ENCODE peak calls at places on chromosome 17, in five cellular contexts. One of them, this sample, is unnamed.

GRCh38 chr17:38920374-38921291 is 4.8 kb upstream of the LASP1NB start:
- DNase-seq in T-helper 1 cell: no peak
- DNase-seq in IMR-90: no peak
- DNase-seq in GDM1: no peak
- DNase-seq in foreskin fibroblast: no peak
- DNase-seq in this sample: no peak

GRCh38 chr17:40596261-40596919 is 31.1 kb upstream of the CCR7 start:
- DNase-seq in T-helper 1 cell: no peak
- DNase-seq in IMR-90: peak; percentile 10
- DNase-seq in GDM1: peak; percentile 27
- DNase-seq in foreskin fibroblast: no peak
- DNase-seq in this sample: peak; percentile 9

GRCh38 chr17:42179335-42179734 is 1.6 kb downstream of the KCNH4 start:
- DNase-seq in T-helper 1 cell: no peak
- DNase-seq in IMR-90: no peak
- DNase-seq in GDM1: no peak
- DNase-seq in foreskin fibroblast: no peak
- DNase-seq in this sample: no peak

GRCh38 chr17:35947156-35947585 is 3.7 kb upstream of the LYZL6 start:
- DNase-seq in T-helper 1 cell: peak; percentile 26
- DNase-seq in IMR-90: peak; percentile 21
- DNase-seq in GDM1: peak; percentile 40
- DNase-seq in foreskin fibroblast: peak; percentile 53
- DNase-seq in this sample: peak; percentile 52

GRCh38 chr17:63758428-63758827 is 15.0 kb downstream of the CCDC47 start:
- DNase-seq in T-helper 1 cell: no peak
- DNase-seq in IMR-90: no peak
- DNase-seq in GDM1: no peak
- DNase-seq in foreskin fibroblast: no peak
- DNase-seq in this sample: no peak

GRCh38 chr17:3003401-3004149 is 59.8 kb downstream of the OR1D5 start:
- DNase-seq in T-helper 1 cell: no peak
- DNase-seq in IMR-90: no peak
- DNase-seq in GDM1: no peak
- DNase-seq in foreskin fibroblast: no peak
- DNase-seq in this sample: no peak

GRCh38 chr17:37147301-37147812 is 198.6 kb downstream of the AATF start:
- DNase-seq in T-helper 1 cell: no peak
- DNase-seq in IMR-90: peak; percentile 33
- DNase-seq in GDM1: no peak
- DNase-seq in foreskin fibroblast: peak; percentile 31
- DNase-seq in this sample: peak; percentile 23

GRCh38 chr17:42399948-42400843 is 12.0 kb upstream of the STAT3 start:
- DNase-seq in T-helper 1 cell: no peak
- DNase-seq in IMR-90: no peak
- DNase-seq in GDM1: no peak
- DNase-seq in foreskin fibroblast: peak; percentile 31
- DNase-seq in this sample: no peak

GRCh38 chr17:31339906-31340661 is 18.7 kb upstream of the EVI2A start:
- DNase-seq in T-helper 1 cell: no peak
- DNase-seq in IMR-90: peak; percentile 90
- DNase-seq in GDM1: no peak
- DNase-seq in foreskin fibroblast: peak; percentile 74
- DNase-seq in this sample: peak; percentile 77

GRCh38 chr17:69358688-69359596 is 32.0 kb upstream of the ABCA5 start:
- DNase-seq in T-helper 1 cell: no peak
- DNase-seq in IMR-90: no peak
- DNase-seq in GDM1: no peak
- DNase-seq in foreskin fibroblast: peak; percentile 2
- DNase-seq in this sample: no peak

GRCh38 chr17:82334204-82334621 is 647 bp upstream of the SECTM1 start:
- DNase-seq in T-helper 1 cell: no peak
- DNase-seq in IMR-90: no peak
- DNase-seq in GDM1: no peak
- DNase-seq in foreskin fibroblast: no peak
- DNase-seq in this sample: no peak

GRCh38 chr17:42562845-42563509 is 1.0 kb downstream of the COASY start:
- DNase-seq in T-helper 1 cell: no peak
- DNase-seq in IMR-90: peak; percentile 28
- DNase-seq in GDM1: no peak
- DNase-seq in foreskin fibroblast: no peak
- DNase-seq in this sample: peak; percentile 40